ENCODE peak calls at places on chromosomes 12 and 14, in four cellular contexts. One of them, this sample, is unnamed.
A peak's percentile ranks its signal among the peaks of the same experiment; 100 is the strongest.

GRCh38 chr12:93664573-93665138 is 12.5 kb upstream of the CRADD start:
- DNase-seq in EH: peak; percentile 38
- DNase-seq in iPS-NIHi11: no peak
- DNase-seq in naive thymus-derived CD8-positive, alpha-beta T cell: no peak
- DNase-seq in this sample: peak; percentile 27

GRCh38 chr12:54988402-54989054 is 4.0 kb upstream of the TESPA1 start:
- DNase-seq in EH: peak; percentile 37
- DNase-seq in iPS-NIHi11: no peak
- DNase-seq in naive thymus-derived CD8-positive, alpha-beta T cell: no peak
- DNase-seq in this sample: peak; percentile 16

GRCh38 chr14:88975926-88976325 is 151.5 kb downstream of the TTC8 start:
- DNase-seq in naive thymus-derived CD8-positive, alpha-beta T cell: no peak
- DNase-seq in iPS-NIHi11: no peak
- DNase-seq in EH: no peak
- DNase-seq in this sample: no peak

GRCh38 chr14:105492051-105492965 is 1.3 kb downstream of the TEDC1 start:
- DNase-seq in EH: no peak
- DNase-seq in naive thymus-derived CD8-positive, alpha-beta T cell: peak; percentile 10
- DNase-seq in iPS-NIHi11: no peak
- DNase-seq in this sample: no peak

GRCh38 chr14:72781476-72782181 is 112.3 kb downstream of the DPF3 start:
- DNase-seq in EH: peak; percentile 89
- DNase-seq in iPS-NIHi11: no peak
- DNase-seq in naive thymus-derived CD8-positive, alpha-beta T cell: no peak
- DNase-seq in this sample: peak; percentile 83

GRCh38 chr12:133225527-133225926 is 10.2 kb downstream of the ANHX start:
- DNase-seq in iPS-NIHi11: no peak
- DNase-seq in EH: no peak
- DNase-seq in naive thymus-derived CD8-positive, alpha-beta T cell: no peak
- DNase-seq in this sample: no peak

GRCh38 chr14:103391048-103391447 is 5.8 kb downstream of the MARK3 start:
- DNase-seq in iPS-NIHi11: peak; percentile 24
- DNase-seq in naive thymus-derived CD8-positive, alpha-beta T cell: peak; percentile 12
- DNase-seq in EH: peak; percentile 88
- DNase-seq in this sample: peak; percentile 85

GRCh38 chr12:7937867-7938506 is 2.0 kb upstream of the SLC2A3 start:
- DNase-seq in iPS-NIHi11: no peak
- DNase-seq in naive thymus-derived CD8-positive, alpha-beta T cell: no peak
- DNase-seq in EH: peak; percentile 37
- DNase-seq in this sample: no peak

GRCh38 chr14:49971156-49972141 is 78.6 kb downstream of the ARF6 start:
- DNase-seq in EH: peak; percentile 36
- DNase-seq in naive thymus-derived CD8-positive, alpha-beta T cell: peak; percentile 19
- DNase-seq in iPS-NIHi11: no peak
- DNase-seq in this sample: peak; percentile 64

GRCh38 chr12:52644078-52644415 is 8.0 kb downstream of the KRT2 start:
- DNase-seq in EH: no peak
- DNase-seq in iPS-NIHi11: no peak
- DNase-seq in naive thymus-derived CD8-positive, alpha-beta T cell: no peak
- DNase-seq in this sample: no peak

GRCh38 chr14:69901113-69901951 is 22.1 kb downstream of the SMOC1 start:
- DNase-seq in iPS-NIHi11: no peak
- DNase-seq in naive thymus-derived CD8-positive, alpha-beta T cell: no peak
- DNase-seq in EH: no peak
- DNase-seq in this sample: peak; percentile 32

GRCh38 chr12:110637869-110638441 is 24.0 kb downstream of the TCTN1 start:
- DNase-seq in EH: peak; percentile 32
- DNase-seq in iPS-NIHi11: no peak
- DNase-seq in naive thymus-derived CD8-positive, alpha-beta T cell: no peak
- DNase-seq in this sample: no peak

GRCh38 chr14:51368721-51369163 is 128.7 kb downstream of the TMX1 start:
- DNase-seq in naive thymus-derived CD8-positive, alpha-beta T cell: no peak
- DNase-seq in EH: peak; percentile 97
- DNase-seq in iPS-NIHi11: no peak
- DNase-seq in this sample: peak; percentile 98

GRCh38 chr12:8493084-8493483 is 20.2 kb upstream of the CLEC4D start:
- DNase-seq in naive thymus-derived CD8-positive, alpha-beta T cell: no peak
- DNase-seq in iPS-NIHi11: no peak
- DNase-seq in EH: no peak
- DNase-seq in this sample: no peak

GRCh38 chr12:71029302-71029701 is 108.8 kb upstream of the PTPRR start:
- DNase-seq in EH: no peak
- DNase-seq in iPS-NIHi11: no peak
- DNase-seq in naive thymus-derived CD8-positive, alpha-beta T cell: no peak
- DNase-seq in this sample: no peak

GRCh38 chr12:131830335-131831020 is 2.3 kb downstream of the MMP17 start:
- DNase-seq in naive thymus-derived CD8-positive, alpha-beta T cell: no peak
- DNase-seq in EH: peak; percentile 91
- DNase-seq in iPS-NIHi11: peak; percentile 79
- DNase-seq in this sample: peak; percentile 79

GRCh38 chr12:106051853-106052531 is 86.8 kb downstream of the NUAK1 start:
- DNase-seq in naive thymus-derived CD8-positive, alpha-beta T cell: no peak
- DNase-seq in iPS-NIHi11: no peak
- DNase-seq in EH: peak; percentile 83
- DNase-seq in this sample: no peak

GRCh38 chr12:67827820-67828383 is 161.3 kb upstream of the IFNG-AS1 start:
- DNase-seq in iPS-NIHi11: peak; percentile 30
- DNase-seq in naive thymus-derived CD8-positive, alpha-beta T cell: no peak
- DNase-seq in EH: peak; percentile 97
- DNase-seq in this sample: peak; percentile 93

GRCh38 chr14:54727929-54728328 is 161.0 kb downstream of the SAMD4A start:
- DNase-seq in EH: peak; percentile 23
- DNase-seq in naive thymus-derived CD8-positive, alpha-beta T cell: no peak
- DNase-seq in iPS-NIHi11: no peak
- DNase-seq in this sample: no peak

GRCh38 chr14:65783576-65783975 is 371.0 kb downstream of the FUT8 start:
- DNase-seq in EH: peak; percentile 9
- DNase-seq in naive thymus-derived CD8-positive, alpha-beta T cell: no peak
- DNase-seq in iPS-NIHi11: no peak
- DNase-seq in this sample: peak; percentile 32

GRCh38 chr14:33393155-33393894 is 454.6 kb downstream of the NPAS3 start:
- DNase-seq in naive thymus-derived CD8-positive, alpha-beta T cell: no peak
- DNase-seq in iPS-NIHi11: no peak
- DNase-seq in EH: no peak
- DNase-seq in this sample: no peak

GRCh38 chr12:65657635-65658034 is 166.6 kb upstream of the HMGA2 start:
- DNase-seq in iPS-NIHi11: no peak
- DNase-seq in naive thymus-derived CD8-positive, alpha-beta T cell: no peak
- DNase-seq in EH: no peak
- DNase-seq in this sample: no peak

GRCh38 chr12:5808956-5809355 is 136.1 kb downstream of the ANO2 start:
- DNase-seq in iPS-NIHi11: no peak
- DNase-seq in EH: peak; percentile 97
- DNase-seq in naive thymus-derived CD8-positive, alpha-beta T cell: no peak
- DNase-seq in this sample: no peak

GRCh38 chr14:105889666-105890473 is 363.5 kb downstream of the TMEM121 start:
- DNase-seq in EH: no peak
- DNase-seq in iPS-NIHi11: no peak
- DNase-seq in naive thymus-derived CD8-positive, alpha-beta T cell: peak; percentile 0
- DNase-seq in this sample: no peak

GRCh38 chr14:26939756-26940155 is 341.9 kb upstream of the NOVA1 start:
- DNase-seq in naive thymus-derived CD8-positive, alpha-beta T cell: no peak
- DNase-seq in EH: no peak
- DNase-seq in iPS-NIHi11: no peak
- DNase-seq in this sample: no peak

GRCh38 chr12:86748874-86749273 is 492.7 kb upstream of the MGAT4C start:
- DNase-seq in EH: no peak
- DNase-seq in iPS-NIHi11: no peak
- DNase-seq in naive thymus-derived CD8-positive, alpha-beta T cell: no peak
- DNase-seq in this sample: no peak

GRCh38 chr12:22672951-22673350 is 48.0 kb downstream of the ETNK1 start:
- DNase-seq in EH: peak; percentile 89
- DNase-seq in naive thymus-derived CD8-positive, alpha-beta T cell: no peak
- DNase-seq in iPS-NIHi11: no peak
- DNase-seq in this sample: peak; percentile 67

GRCh38 chr12:122437656-122438121 is 15.2 kb upstream of the CLIP1 start:
- DNase-seq in naive thymus-derived CD8-positive, alpha-beta T cell: no peak
- DNase-seq in EH: peak; percentile 81
- DNase-seq in iPS-NIHi11: no peak
- DNase-seq in this sample: peak; percentile 90

GRCh38 chr14:55710506-55711041 is 130.6 kb downstream of the KTN1 start:
- DNase-seq in EH: no peak
- DNase-seq in iPS-NIHi11: no peak
- DNase-seq in naive thymus-derived CD8-positive, alpha-beta T cell: no peak
- DNase-seq in this sample: peak; percentile 72

GRCh38 chr12:103441437-103442186 is 54.2 kb downstream of the C12orf42 start:
- DNase-seq in iPS-NIHi11: peak; percentile 12
- DNase-seq in naive thymus-derived CD8-positive, alpha-beta T cell: no peak
- DNase-seq in EH: no peak
- DNase-seq in this sample: no peak

GRCh38 chr14:91980157-91980556 is 32.7 kb upstream of the FBLN5 start:
- DNase-seq in iPS-NIHi11: no peak
- DNase-seq in naive thymus-derived CD8-positive, alpha-beta T cell: no peak
- DNase-seq in EH: peak; percentile 90
- DNase-seq in this sample: peak; percentile 92

GRCh38 chr14:54712371-54712998 is 145.6 kb downstream of the SAMD4A start:
- DNase-seq in EH: peak; percentile 77
- DNase-seq in naive thymus-derived CD8-positive, alpha-beta T cell: no peak
- DNase-seq in iPS-NIHi11: no peak
- DNase-seq in this sample: peak; percentile 68

GRCh38 chr12:87660987-87661769 is 368.0 kb downstream of the C12orf50 start:
- DNase-seq in naive thymus-derived CD8-positive, alpha-beta T cell: no peak
- DNase-seq in EH: no peak
- DNase-seq in iPS-NIHi11: no peak
- DNase-seq in this sample: peak; percentile 71

GRCh38 chr12:13472690-13473089 is 276.2 kb downstream of the EMP1 start:
- DNase-seq in EH: no peak
- DNase-seq in iPS-NIHi11: no peak
- DNase-seq in naive thymus-derived CD8-positive, alpha-beta T cell: no peak
- DNase-seq in this sample: peak; percentile 1

GRCh38 chr14:48853159-48853558 is 733.0 kb downstream of the RPS29 start:
- DNase-seq in naive thymus-derived CD8-positive, alpha-beta T cell: no peak
- DNase-seq in EH: no peak
- DNase-seq in iPS-NIHi11: no peak
- DNase-seq in this sample: no peak

GRCh38 chr14:105897725-105898113 is 371.3 kb downstream of the TMEM121 start:
- DNase-seq in iPS-NIHi11: no peak
- DNase-seq in naive thymus-derived CD8-positive, alpha-beta T cell: no peak
- DNase-seq in EH: no peak
- DNase-seq in this sample: no peak

GRCh38 chr12:51833446-51834227 is 14.9 kb downstream of the FIGNL2 start:
- DNase-seq in iPS-NIHi11: no peak
- DNase-seq in naive thymus-derived CD8-positive, alpha-beta T cell: no peak
- DNase-seq in EH: no peak
- DNase-seq in this sample: no peak

GRCh38 chr14:73478684-73479083 is 12.0 kb upstream of the RIOX1 start:
- DNase-seq in iPS-NIHi11: no peak
- DNase-seq in EH: no peak
- DNase-seq in naive thymus-derived CD8-positive, alpha-beta T cell: no peak
- DNase-seq in this sample: no peak

This sample was measured in fibroblast of the aortic adventitia.